ENCODE peak calls at places on chromosomes 12 and 14, in nine cellular contexts. I is CD4-positive, CD25-positive, alpha-beta regulatory T cell; K is adrenal gland; M is cardiac muscle cell; J is dorsolateral prefrontal cortex; O is neuronal stem cell; D is pancreas; W is HCT116; F is RWPE1. Y is an unnamed sample.

GRCh38 chr14:29235991-29236390 is 469.4 kb downstream of the FOXG1 start:
- DNase-seq in W (no peak), I (no peak), M (peak; percentile 15), J (no peak), F (no peak), D (no peak), K (no peak), O (no peak), Y (no peak)

GRCh38 chr12:31369712-31370521 is 44.0 kb upstream of the SINHCAF start:
- DNase-seq in O (peak; percentile 32), M (peak; percentile 87), I (no peak), J (no peak), W (no peak), K (peak; percentile 49), D (peak; percentile 57), F (no peak), Y (peak; percentile 68)

GRCh38 chr12:39503445-39503844 is 60.5 kb upstream of the KIF21A start:
- DNase-seq in D (no peak), J (no peak), F (peak; percentile 72), K (no peak), O (no peak), I (no peak), W (peak; percentile 21), M (peak; percentile 70), Y (no peak)

GRCh38 chr12:77062846-77063461 is 2.4 kb downstream of the E2F7 start:
- DNase-seq in O (no peak), M (peak; percentile 84), I (no peak), J (no peak), K (no peak), D (no peak), F (no peak), W (no peak), Y (no peak)

GRCh38 chr12:131536337-131536736 is 174.6 kb upstream of the SFSWAP start:
- DNase-seq in J (no peak), O (no peak), I (peak; percentile 23), D (no peak), W (no peak), M (no peak), K (no peak), F (no peak), Y (no peak)

GRCh38 chr14:85617799-85618198 is 87.9 kb downstream of the FLRT2 start:
- DNase-seq in K (no peak), J (no peak), D (no peak), M (no peak), I (no peak), W (no peak), F (peak; percentile 13), O (no peak), Y (no peak)

GRCh38 chr12:106003297-106003696 is 135.5 kb downstream of the NUAK1 start:
- DNase-seq in O (no peak), M (no peak), K (no peak), F (no peak), W (no peak), I (no peak), J (no peak), D (no peak), Y (no peak)

GRCh38 chr14:104227806-104228205 is 89.4 kb downstream of the KIF26A start:
- DNase-seq in M (no peak), O (no peak), I (peak; percentile 82), K (no peak), J (no peak), F (no peak), D (no peak), W (no peak), Y (no peak)

GRCh38 chr14:72723741-72724530 is 170.0 kb downstream of the DPF3 start:
- DNase-seq in D (no peak), M (peak; percentile 76), I (no peak), O (no peak), K (no peak), J (no peak), F (no peak), W (no peak), Y (no peak)

GRCh38 chr12:92108651-92109050 is 37.0 kb downstream of the BTG1 start:
- DNase-seq in M (peak; percentile 87), J (no peak), F (no peak), O (no peak), I (no peak), D (no peak), K (no peak), W (no peak), Y (no peak)

GRCh38 chr14:26984318-26985177 is 386.7 kb upstream of the NOVA1 start:
- DNase-seq in O (peak; percentile 65), J (peak; percentile 39), W (peak; percentile 4), D (peak; percentile 34), I (peak; percentile 10), K (peak; percentile 53), M (peak; percentile 83), F (peak; percentile 10), Y (peak; percentile 67)

GRCh38 chr12:93113317-93114006 is 184.4 kb upstream of the EEA1 start:
- DNase-seq in J (no peak), D (no peak), O (no peak), W (no peak), F (no peak), I (no peak), M (no peak), K (no peak), Y (no peak)

GRCh38 chr14:69532561-69533335 is 41.9 kb downstream of the CCDC177 start:
- DNase-seq in J (no peak), K (no peak), W (no peak), I (no peak), M (no peak), F (no peak), O (no peak), D (no peak), Y (peak; percentile 71)

GRCh38 chr14:102530828-102531478 is 21.4 kb upstream of the ANKRD9 start:
- DNase-seq in D (no peak), M (no peak), W (no peak), O (no peak), I (peak; percentile 89), F (no peak), K (no peak), J (no peak), Y (no peak)

GRCh38 chr12:42126963-42127362 is 17.7 kb downstream of the GXYLT1 start:
- DNase-seq in O (no peak), K (no peak), D (no peak), F (no peak), W (no peak), I (no peak), J (no peak), M (no peak), Y (no peak)

GRCh38 chr12:92624236-92624635 is 78.6 kb upstream of the PLEKHG7 start:
- DNase-seq in D (no peak), I (no peak), W (no peak), O (no peak), F (peak; percentile 69), J (no peak), K (no peak), M (peak; percentile 41), Y (no peak)

GRCh38 chr12:53381739-53382630 is 2.0 kb downstream of the SP1 start:
- DNase-seq in K (peak; percentile 88), I (peak; percentile 64), F (peak; percentile 67), M (peak; percentile 80), J (no peak), W (no peak), O (no peak), D (peak; percentile 48), Y (peak; percentile 68)

GRCh38 chr12:53054112-53054878 is 4.4 kb downstream of the TNS2 start:
- DNase-seq in D (peak; percentile 96), F (peak; percentile 94), I (peak; percentile 93), J (peak; percentile 97), K (peak; percentile 97), W (peak; percentile 94), O (peak; percentile 93), M (peak; percentile 94), Y (peak; percentile 98)

GRCh38 chr12:115872919-115873357 is 404.6 kb downstream of the MED13L start:
- DNase-seq in J (no peak), O (no peak), D (peak; percentile 29), F (peak; percentile 82), I (no peak), K (no peak), M (no peak), W (peak; percentile 76), Y (peak; percentile 92)

GRCh38 chr14:98288825-98289224 is 983.2 kb downstream of the BCL11B start:
- DNase-seq in D (no peak), I (no peak), K (no peak), O (no peak), F (no peak), J (no peak), W (no peak), M (no peak), Y (no peak)

GRCh38 chr12:132621657-132622435 is 3.3 kb downstream of the P2RX2 start:
- DNase-seq in J (no peak), M (no peak), D (no peak), K (no peak), F (no peak), I (no peak), W (no peak), O (no peak), Y (no peak)

GRCh38 chr12:10223208-10223607 is 10.5 kb downstream of the GABARAPL1 start:
- DNase-seq in M (no peak), D (no peak), J (peak; percentile 62), F (no peak), O (no peak), W (no peak), I (no peak), K (no peak), Y (no peak)

GRCh38 chr14:30980980-30981379 is 44.5 kb upstream of the AP4S1 start:
- DNase-seq in W (no peak), D (no peak), I (no peak), F (no peak), O (no peak), J (no peak), M (no peak), K (no peak), Y (no peak)
- H3K27ac ChIP-seq in W (peak overlapping the region; percentile 44), D (no peak overlapping the region), I (no peak overlapping the region), F (peak overlapping the region; percentile 55), O (no peak overlapping the region), J (no peak overlapping the region), M (no peak overlapping the region), K (peak overlapping the region; percentile 26), Y (no peak overlapping the region)

DNA sequence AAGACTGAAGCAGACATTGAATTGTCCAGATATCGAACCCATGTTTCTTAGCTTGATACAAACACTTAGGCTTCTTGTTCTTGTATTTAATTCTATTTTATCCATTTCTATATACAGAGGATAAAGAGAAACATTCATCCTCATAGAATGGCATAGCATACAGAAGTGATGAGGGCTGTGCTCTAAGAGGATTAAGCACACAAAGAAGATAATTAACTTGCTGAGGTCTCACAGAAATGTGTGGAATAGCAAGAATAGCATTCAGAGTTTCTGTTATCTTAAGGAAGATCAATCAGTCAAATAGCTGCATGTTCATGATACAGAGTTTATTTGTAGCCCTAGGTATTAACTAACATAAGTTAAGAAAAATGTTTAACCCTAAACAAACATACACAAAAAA is 27.3 kb upstream of the STRAP start:
- DNase-seq in F (no peak), J (no peak), M (no peak), O (peak; percentile 44), K (no peak), D (no peak), I (no peak), W (no peak), Y (no peak)
- H3K27ac ChIP-seq in F (no peak overlapping the region), J (no peak overlapping the region), M (no peak overlapping the region), O (no peak overlapping the region), K (no peak overlapping the region), D (no peak overlapping the region), I (no peak overlapping the region), W (no peak overlapping the region), Y (no peak overlapping the region)

GRCh38 chr12:1761857-1762256 is 58.5 kb upstream of the LRTM2 start:
- DNase-seq in D (no peak), J (no peak), I (no peak), F (no peak), K (no peak), W (no peak), O (no peak), M (no peak), Y (no peak)
- H3K27ac ChIP-seq in D (no peak overlapping the region), J (peak overlapping the region; percentile 23), I (no peak overlapping the region), F (no peak overlapping the region), K (no peak overlapping the region), W (no peak overlapping the region), O (no peak overlapping the region), M (no peak overlapping the region), Y (no peak overlapping the region)

GRCh38 chr14:90602088-90602687 is 205.4 kb downstream of the CALM1 start:
- DNase-seq in F (no peak), W (no peak), O (no peak), I (no peak), J (no peak), M (no peak), D (no peak), K (no peak), Y (no peak)
- H3K27ac ChIP-seq in F (no peak overlapping the region), W (no peak overlapping the region), O (no peak overlapping the region), I (no peak overlapping the region), J (no peak overlapping the region), M (no peak overlapping the region), D (no peak overlapping the region), K (no peak overlapping the region), Y (no peak overlapping the region)

Y was measured in colonic mucosa.